ENCODE peak calls at places on chromosomes 11 and 22, in seven cellular contexts. Q is SK-N-MC, C is AG09309, A is left ventricle myocardium inferior, X is bronchial epithelial cell, B is neuronal stem cell, M is NB4. V is an unnamed sample.

GRCh38 chr22:37735054-37735453 is 38.2 kb downstream of the TRIOBP start:
- DNase-seq in B (peak), Q (no peak), M (peak), X (no peak), C (no peak), A (peak), V (no peak)

GRCh38 chr11:19437760-19438159 is 197.0 kb upstream of the E2F8 start:
- DNase-seq in A (no peak), M (no peak), Q (no peak), B (no peak), X (peak), C (no peak), V (peak)

GRCh38 chr11:3167143-3168119 is 2.3 kb upstream of the OSBPL5 start:
- DNase-seq in X (no peak), A (peak), M (peak), B (no peak), Q (no peak), C (no peak), V (no peak)

GRCh38 chr11:94780432-94780831 is 12.3 kb downstream of the AMOTL1 start:
- DNase-seq in Q (no peak), X (no peak), A (no peak), M (no peak), C (no peak), B (no peak), V (no peak)

GRCh38 chr11:38952698-38953097 is 2354.7 kb upstream of the RAG2 start:
- DNase-seq in C (no peak), X (peak), Q (no peak), M (no peak), A (no peak), B (no peak), V (peak)

GRCh38 chr11:96061730-96062524 is 138.0 kb upstream of the MTMR2 start:
- DNase-seq in M (no peak), A (no peak), C (no peak), X (peak), Q (peak), B (no peak), V (peak)

GRCh38 chr11:35047179-35047578 is 91.8 kb upstream of the CD44 start:
- DNase-seq in C (no peak), B (no peak), Q (no peak), X (no peak), A (no peak), M (peak), V (no peak)

GRCh38 chr11:8566613-8567210 is 27.3 kb downstream of the STK33 start:
- DNase-seq in B (peak), X (peak), Q (peak), A (no peak), M (peak), C (peak), V (peak)

GRCh38 chr11:72642815-72643511 is 31.3 kb downstream of the PDE2A start:
- DNase-seq in X (peak), A (peak), Q (no peak), M (peak), B (peak), C (no peak), V (no peak)

GRCh38 chr22:29580200-29580810 is 608 bp downstream of the NIPSNAP1 start:
- DNase-seq in X (no peak), Q (no peak), A (no peak), M (peak), B (no peak), C (no peak), V (no peak)

GRCh38 chr22:17342361-17342760 is 26.9 kb upstream of the CECR2 start:
- DNase-seq in X (no peak), M (no peak), Q (no peak), B (no peak), C (no peak), A (no peak), V (no peak)

GRCh38 chr11:91857194-91857593 is 367.4 kb upstream of the FAT3 start:
- DNase-seq in B (no peak), C (no peak), Q (no peak), A (no peak), X (peak), M (no peak), V (peak)

GRCh38 chr22:31093956-31094622 is 13.0 kb downstream of the SMTN start:
- DNase-seq in Q (no peak), A (peak), M (no peak), B (no peak), C (no peak), X (no peak), V (no peak)

GRCh38 chr11:63916837-63917684 is at the start of gene RCOR2:
- DNase-seq in Q (no peak), C (no peak), X (peak), B (peak), M (peak), A (peak), V (peak)

GRCh38 chr11:6825333-6825744 is 20.1 kb upstream of the OR10A5 start:
- DNase-seq in A (no peak), B (no peak), M (peak), C (no peak), Q (no peak), X (peak), V (peak)

GRCh38 chr11:66070604-66071325 is 693 bp downstream of the PACS1 start:
- DNase-seq in C (no peak), A (peak), X (peak), M (peak), Q (no peak), B (no peak), V (peak)

GRCh38 chr11:29629281-29629680 is 387.5 kb downstream of the KCNA4 start:
- DNase-seq in Q (no peak), A (no peak), M (no peak), C (no peak), X (peak), B (no peak), V (peak)

GRCh38 chr22:21764038-21764804 is 28.6 kb upstream of the YPEL1 start:
- DNase-seq in X (no peak), C (no peak), M (no peak), A (no peak), Q (no peak), B (no peak), V (no peak)

GRCh38 chr11:47507016-47507631 is 45.8 kb downstream of the CELF1 start:
- DNase-seq in C (peak), B (no peak), A (no peak), X (no peak), M (peak), Q (no peak), V (no peak)

GRCh38 chr11:65793144-65793581 is 6.3 kb downstream of the OVOL1 start:
- DNase-seq in B (no peak), Q (no peak), X (peak), A (no peak), C (no peak), M (no peak), V (peak)

GRCh38 chr22:44164031-44164430 is 16.7 kb upstream of the PARVG start:
- DNase-seq in Q (no peak), A (peak), M (no peak), X (no peak), B (no peak), C (no peak), V (no peak)

GRCh38 chr11:9953994-9954626 is 290.2 kb downstream of the SWAP70 start:
- DNase-seq in X (peak), A (no peak), B (no peak), Q (no peak), M (no peak), C (no peak), V (no peak)

GRCh38 chr11:118892515-118892914 is 8.8 kb downstream of the CXCR5 start:
- DNase-seq in C (no peak), B (no peak), M (no peak), A (no peak), Q (no peak), X (no peak), V (no peak)

GRCh38 chr22:32053165-32053755 is 10.2 kb downstream of the SLC5A1 start:
- DNase-seq in Q (no peak), B (no peak), C (no peak), X (no peak), A (no peak), M (peak), V (no peak)

GRCh38 chr11:123544631-123545375 is 109.6 kb downstream of the SCN3B start:
- DNase-seq in M (no peak), Q (no peak), X (no peak), B (no peak), A (peak), C (no peak), V (no peak)

GRCh38 chr11:31000412-31000811 is 369.1 kb downstream of the DCDC1 start:
- DNase-seq in A (no peak), M (no peak), B (no peak), X (no peak), C (no peak), Q (no peak), V (no peak)

GRCh38 chr22:49352361-49353169 is 475.1 kb downstream of the BRD1 start:
- DNase-seq in M (no peak), B (no peak), C (no peak), X (no peak), A (no peak), Q (no peak), V (no peak)

GRCh38 chr11:119093951-119094815 is 7.5 kb downstream of the DPAGT1 start:
- DNase-seq in A (no peak), M (peak), B (no peak), C (no peak), Q (no peak), X (no peak), V (peak)

GRCh38 chr11:31366795-31367194 is 2.7 kb downstream of the DCDC1 start:
- DNase-seq in M (no peak), A (no peak), Q (no peak), X (no peak), C (no peak), B (no peak), V (no peak)

GRCh38 chr11:35011389-35011788 is 95.0 kb downstream of the PDHX start:
- DNase-seq in M (no peak), Q (no peak), X (peak), C (no peak), A (no peak), B (no peak), V (peak)

GRCh38 chr11:6542727-6543126 is 45.6 kb downstream of the DNHD1 start:
- DNase-seq in X (no peak), Q (no peak), B (no peak), A (no peak), M (no peak), C (no peak), V (no peak)

GRCh38 chr11:70862093-70862492 is 390.3 kb downstream of the SHANK2 start:
- DNase-seq in M (no peak), A (no peak), C (no peak), B (no peak), X (no peak), Q (no peak), V (no peak)
- H3K4me3 ChIP-seq in M (no peak), A (no peak), C (no peak), B (no peak), X (no peak), Q (no peak), V (no peak)

GRCh38 chr11:128728767-128729587 is 35.1 kb downstream of the FLI1 start:
- DNase-seq in Q (no peak), M (peak), C (no peak), B (no peak), X (no peak), A (no peak), V (no peak)
- H3K4me3 ChIP-seq in Q (no peak), M (no peak), C (no peak), B (no peak), X (no peak), A (no peak), V (no peak)

DNA sequence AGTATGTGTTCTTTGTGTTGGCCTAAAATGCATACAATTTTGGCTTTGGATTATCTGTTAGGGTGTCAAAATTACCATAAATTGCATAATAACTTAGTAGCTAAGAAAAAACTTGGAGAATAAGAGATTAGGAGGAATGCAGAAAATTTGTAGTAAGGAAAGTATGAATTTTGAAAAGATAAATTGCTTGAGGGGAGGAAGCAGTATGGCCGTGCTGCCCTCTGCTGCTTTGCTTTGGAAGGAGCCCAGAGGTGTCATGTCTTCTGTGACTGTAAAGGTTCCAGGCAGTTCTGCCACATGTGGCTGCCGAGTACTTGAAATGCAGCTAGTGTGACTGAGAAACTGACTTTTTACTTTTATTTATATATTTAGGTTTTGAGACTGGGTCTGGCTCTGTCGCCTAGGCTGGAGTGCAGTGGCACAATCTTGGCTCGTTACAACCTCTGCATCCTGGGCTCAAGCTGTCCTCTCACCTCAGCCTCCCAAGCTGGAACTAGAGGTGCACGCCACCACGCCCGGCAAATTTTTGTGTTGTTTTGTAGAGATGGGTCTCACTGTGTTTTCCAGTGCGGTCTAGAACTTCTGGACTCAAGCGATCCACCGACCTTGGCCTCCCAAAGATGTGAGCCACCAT is 1.8 kb downstream of the ADSL start:
- DNase-seq in B (no peak), X (peak), Q (no peak), C (no peak), M (peak), A (no peak), V (peak)
- H3K4me3 ChIP-seq in B (no peak), X (no peak), Q (peak), C (no peak), M (peak), A (peak), V (peak)

DNA sequence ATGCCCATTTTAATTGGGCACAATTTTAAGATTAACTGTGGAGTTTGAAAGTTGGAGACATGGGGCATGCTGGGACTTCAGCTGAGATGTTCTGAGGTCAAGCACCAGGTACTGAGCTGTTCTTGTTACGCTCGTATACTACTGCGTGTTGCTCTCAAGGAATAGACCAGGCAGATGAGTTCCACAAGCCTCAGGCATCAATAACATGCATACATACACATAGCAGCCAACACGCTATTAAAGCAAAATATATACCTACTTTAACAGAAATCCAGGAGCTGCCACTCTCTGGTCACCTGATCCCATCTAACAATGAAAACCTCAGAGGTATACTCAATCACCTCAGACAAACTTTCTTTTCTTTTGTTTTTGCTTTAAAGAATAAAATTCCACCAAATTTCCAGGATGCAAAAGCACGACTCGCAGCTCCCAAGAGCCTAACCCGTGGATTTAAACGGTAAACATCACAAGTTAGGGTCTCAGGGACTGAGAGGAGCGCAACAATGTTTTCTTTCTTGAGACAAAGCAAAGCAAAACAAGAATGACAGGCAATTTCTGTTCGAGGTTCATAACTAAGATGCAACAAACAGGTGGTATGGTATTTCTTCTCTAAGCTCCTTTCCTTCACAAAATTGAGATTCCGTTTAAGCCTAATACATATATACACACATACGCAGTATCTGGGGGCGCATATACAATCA is 16.5 kb downstream of the BLID start:
- DNase-seq in M (no peak), B (no peak), C (no peak), X (peak), Q (no peak), A (no peak), V (peak)
- H3K4me3 ChIP-seq in M (no peak), B (no peak), C (peak), X (peak), Q (no peak), A (peak), V (peak)

DNA sequence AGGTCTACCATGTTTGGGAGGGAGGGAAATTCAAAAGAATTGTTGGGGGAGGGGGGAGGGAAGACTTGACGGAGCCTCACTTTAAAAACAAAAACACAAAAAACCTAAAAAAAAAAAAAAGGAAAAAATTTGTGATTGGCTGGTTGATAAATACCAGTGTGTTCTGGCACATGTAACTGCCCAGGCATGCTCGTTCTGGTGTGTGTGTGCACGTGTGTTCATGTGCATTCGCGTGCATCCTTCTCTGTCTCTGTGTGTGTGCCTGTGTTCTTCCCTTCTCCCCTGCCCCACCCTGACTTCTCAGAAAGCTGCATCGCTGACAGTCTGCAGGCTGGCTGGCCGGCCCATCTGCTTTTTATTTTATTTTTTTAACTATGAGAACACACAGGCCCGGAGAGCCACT is 22.6 kb upstream of the ADSL start:
- DNase-seq in B (no peak), M (no peak), X (no peak), A (no peak), C (no peak), Q (no peak), V (no peak)
- H3K4me3 ChIP-seq in B (no peak), M (no peak), X (no peak), A (no peak), C (no peak), Q (no peak), V (no peak)

DNA sequence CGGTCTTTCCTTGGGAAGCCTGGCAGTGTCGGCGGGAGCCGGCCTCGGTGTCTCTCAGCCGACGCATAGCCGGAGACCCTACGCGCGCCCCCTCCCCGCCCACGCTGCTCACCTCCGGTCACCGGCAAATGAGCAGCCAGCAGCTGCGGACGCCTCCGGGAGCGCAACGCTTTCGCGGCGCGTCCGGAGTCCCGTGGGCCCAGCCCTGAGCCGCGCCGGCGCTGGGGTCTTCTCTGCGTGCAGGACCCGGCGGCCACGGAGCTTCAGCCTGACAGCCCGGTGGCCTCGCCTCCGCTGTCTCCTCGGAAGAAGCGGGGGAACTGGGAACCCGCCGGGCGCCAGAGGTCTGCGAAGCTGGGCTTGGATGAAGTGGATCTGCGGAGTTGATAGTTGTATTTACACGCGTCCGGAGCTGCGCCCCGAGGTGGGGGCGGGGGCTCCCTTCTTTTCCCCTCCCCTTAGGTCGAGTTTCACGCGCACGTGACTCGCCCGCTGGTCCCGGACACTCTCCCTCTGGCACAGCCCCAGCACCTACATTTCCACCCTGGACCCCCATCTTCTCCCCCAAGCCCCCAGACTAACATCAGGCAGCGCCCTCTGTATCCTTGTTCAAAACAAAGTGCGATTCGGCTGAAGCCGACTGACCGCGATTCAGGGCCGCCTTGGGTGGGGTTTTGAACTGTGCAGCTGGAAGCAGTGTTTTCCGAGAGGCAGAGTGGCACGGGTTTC is at the start of gene SLC43A1:
- DNase-seq in B (no peak), X (no peak), A (peak), M (peak), C (no peak), Q (no peak), V (peak)
- H3K4me3 ChIP-seq in B (peak), X (peak), A (peak), M (peak), C (peak), Q (peak), V (peak)

GRCh38 chr11:12744831-12745502 is 70.7 kb downstream of the TEAD1 start:
- DNase-seq in Q (no peak), B (no peak), C (no peak), M (no peak), A (peak), X (no peak), V (no peak)
- H3K4me3 ChIP-seq in Q (no peak), B (no peak), C (no peak), M (no peak), A (peak), X (no peak), V (no peak)